ENCODE peak calls at places on chromosomes 5 and 9, in four cellular contexts. D, K, U and W are unnamed samples.

GRCh38 chr9:100534401-100534800 is 43.5 kb upstream of the CAVIN4 start:
- DNase-seq in D (no peak), K (no peak), U (no peak), W (no peak)

GRCh38 chr5:36444582-36444999 is 142.9 kb upstream of the RANBP3L start:
- DNase-seq in D (no peak), K (no peak), U (no peak), W (no peak)

GRCh38 chr9:83596899-83597504 is 25.9 kb upstream of the IDNK start:
- DNase-seq in D (peak), K (no peak), U (peak), W (no peak)

GRCh38 chr5:135829681-135830383 is 4.6 kb upstream of the SLC25A48 start:
- DNase-seq in D (peak), K (peak), U (peak), W (no peak)

GRCh38 chr5:126812199-126812570 is 35.2 kb downstream of the LMNB1 start:
- DNase-seq in D (no peak), K (no peak), U (no peak), W (no peak)

GRCh38 chr5:22488427-22488826 is 364.7 kb downstream of the CDH12 start:
- DNase-seq in D (no peak), K (no peak), U (no peak), W (no peak)

GRCh38 chr5:38650540-38651275 is 94.3 kb upstream of the LIFR start:
- DNase-seq in D (no peak), K (no peak), U (no peak), W (no peak)

GRCh38 chr9:26809795-26810194 is 82.8 kb downstream of the CAAP1 start:
- DNase-seq in D (peak), K (no peak), U (no peak), W (no peak)

GRCh38 chr5:149849990-149850910 is 94.3 kb downstream of the PDE6A start:
- DNase-seq in D (no peak), K (no peak), U (no peak), W (no peak)

GRCh38 chr5:173969167-173970049 is 19.6 kb upstream of the C5orf47 start:
- DNase-seq in D (peak), K (peak), U (peak), W (no peak)

GRCh38 chr9:113187935-113188595 is 33.0 kb downstream of the FKBP15 start:
- DNase-seq in D (peak), K (peak), U (no peak), W (no peak)

GRCh38 chr5:131396015-131396414 is 132.2 kb downstream of the CDC42SE2 start:
- DNase-seq in D (no peak), K (no peak), U (no peak), W (no peak)

GRCh38 chr5:53326420-53327153 is 153.8 kb upstream of the FST start:
- DNase-seq in D (no peak), K (no peak), U (no peak), W (no peak)

GRCh38 chr9:20312732-20313131 is 309.6 kb downstream of the MLLT3 start:
- DNase-seq in D (peak), K (no peak), U (no peak), W (no peak)

GRCh38 chr9:132090771-132091170 is 11.1 kb upstream of the MED27 start:
- DNase-seq in D (no peak), K (no peak), U (no peak), W (no peak)

GRCh38 chr5:115243412-115243811 is 19.3 kb downstream of the PGGT1B start:
- DNase-seq in D (peak), K (no peak), U (no peak), W (no peak)

GRCh38 chr5:80668016-80668969 is 13.5 kb upstream of the DHFR start:
- DNase-seq in D (no peak), K (peak), U (no peak), W (no peak)

GRCh38 chr9:131065599-131065998 is 30.7 kb upstream of the AIF1L start:
- DNase-seq in D (no peak), K (no peak), U (no peak), W (no peak)

GRCh38 chr9:123686849-123687233 is 243.1 kb downstream of the DENND1A start:
- DNase-seq in D (no peak), K (no peak), U (no peak), W (no peak)

GRCh38 chr5:96037128-96037527 is 75.5 kb upstream of the ELL2 start:
- DNase-seq in D (peak), K (peak), U (no peak), W (no peak)

GRCh38 chr5:133340002-133340755 is 272.2 kb downstream of the FSTL4 start:
- DNase-seq in D (no peak), K (no peak), U (no peak), W (no peak)

GRCh38 chr9:87428659-87429058 is 69.0 kb upstream of the DAPK1 start:
- DNase-seq in D (no peak), K (no peak), U (no peak), W (no peak)

GRCh38 chr9:93013856-93014582 is 44.5 kb upstream of the SUSD3 start:
- DNase-seq in D (no peak), K (no peak), U (no peak), W (no peak)

GRCh38 chr5:109739741-109740140 is 50.0 kb downstream of the MAN2A1 start:
- DNase-seq in D (no peak), K (no peak), U (no peak), W (no peak)

GRCh38 chr5:125337222-125337768 is 590.9 kb upstream of the ZNF608 start:
- DNase-seq in D (no peak), K (no peak), U (no peak), W (no peak)

GRCh38 chr5:178304761-178305645 is 72.4 kb upstream of the PHYKPL start:
- DNase-seq in D (no peak), K (no peak), U (no peak), W (no peak)

GRCh38 chr5:143119881-143120341 is 283.6 kb downstream of the NR3C1 start:
- DNase-seq in D (no peak), K (no peak), U (no peak), W (no peak)

GRCh38 chr5:165029471-165029870 is 1524.1 kb downstream of the MAT2B start:
- DNase-seq in D (peak), K (peak), U (no peak), W (no peak)

DNA sequence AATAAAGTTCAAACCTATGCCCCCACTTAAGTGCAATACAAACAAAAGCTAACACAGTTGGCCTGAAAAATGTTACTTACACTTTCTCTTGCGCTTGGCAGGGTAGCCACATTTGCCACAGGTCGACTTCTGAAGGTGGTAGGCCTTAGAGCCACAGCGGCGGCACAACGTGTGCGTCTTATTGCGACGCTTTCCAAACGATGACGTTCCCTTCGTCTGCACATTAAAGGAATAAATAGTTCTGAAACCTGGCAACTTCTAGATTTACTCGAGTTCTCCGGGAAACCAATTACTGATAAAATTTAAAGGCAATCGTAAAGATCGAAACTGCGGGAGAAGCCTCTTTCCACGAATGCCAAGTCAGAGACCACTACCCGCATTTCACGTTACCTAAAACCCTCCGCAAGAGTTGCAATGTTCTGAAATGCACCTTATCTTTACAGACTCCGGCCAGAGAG is 602 bp downstream of the RPL37 start:
- DNase-seq in D (peak), K (no peak), U (no peak), W (no peak)
- TF ChIP-seq POLR2AphosphoS2 in D (peak), K (no peak), U (no peak), W (no peak)

DNA sequence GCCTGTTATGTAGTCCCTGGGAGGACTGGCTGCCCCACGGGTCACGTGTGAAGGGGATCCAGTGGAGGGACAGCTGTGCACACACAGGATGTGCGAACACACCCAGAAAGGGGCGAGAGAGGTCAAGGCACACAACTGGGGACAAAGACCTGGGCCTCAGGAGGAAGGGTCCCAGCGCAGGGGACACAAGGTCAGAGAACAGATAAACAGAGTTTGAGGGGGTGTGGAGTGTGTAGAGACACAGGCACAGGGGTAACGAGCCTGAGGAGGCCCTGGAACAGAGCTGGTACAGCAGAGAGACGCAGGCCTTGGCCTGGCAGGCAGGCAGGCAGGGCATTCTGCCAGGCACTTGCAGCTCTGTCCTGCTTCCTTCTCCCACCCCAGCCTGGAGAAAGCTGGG is 14.8 kb upstream of the PSMD5 start:
- DNase-seq in D (no peak), K (no peak), U (no peak), W (no peak)
- TF ChIP-seq POLR2AphosphoS2 in D (no peak), K (no peak), U (no peak), W (no peak)

GRCh38 chr9:136643596-136644342 is 18.9 kb upstream of the EGFL7 start:
- DNase-seq in D (no peak), K (no peak), U (no peak), W (no peak)

GRCh38 chr9:136644593-136645342 is 17.9 kb upstream of the EGFL7 start:
- DNase-seq in D (no peak), K (peak), U (peak), W (no peak)

GRCh38 chr9:136644343-136644592 is 18.4 kb upstream of the EGFL7 start:
- DNase-seq in D (peak), K (no peak), U (peak), W (no peak)

GRCh38 chr9:136645343-136645902 is 17.3 kb upstream of the EGFL7 start:
- DNase-seq in D (no peak), K (no peak), U (no peak), W (no peak)

GRCh38 chr9:136640176-136641086 is 22.3 kb upstream of the EGFL7 start:
- DNase-seq in D (no peak), K (no peak), U (no peak), W (no peak)
- TF ChIP-seq POLR2AphosphoS2 in D (no peak), K (no peak), U (no peak), W (no peak)

GRCh38 chr5:147348046-147348445 is 113.2 kb downstream of the STK32A start:
- DNase-seq in D (no peak), K (no peak), U (no peak), W (no peak)
- TF ChIP-seq POLR2AphosphoS2 in D (no peak), K (no peak), U (no peak), W (no peak)

GRCh38 chr5:1971944-1972343 is 89.2 kb upstream of the IRX4 start:
- DNase-seq in D (no peak), K (no peak), U (no peak), W (no peak)
- TF ChIP-seq POLR2AphosphoS2 in D (no peak), K (no peak), U (no peak), W (no peak)

GRCh38 chr9:16143310-16143709 is 590.5 kb downstream of the CCDC171 start:
- DNase-seq in D (no peak), K (no peak), U (no peak), W (no peak)
- TF ChIP-seq POLR2AphosphoS2 in D (no peak), K (no peak), U (no peak), W (no peak)